ENCODE peak calls at places on chromosomes 2 and 18, in five cellular contexts. B is kidney epithelial cell, A is brain microvascular endothelial cell, V is cardiac fibroblast, O is GM23248. G is an unnamed sample.

GRCh38 chr2:27016801-27017325 is 15.9 kb upstream of the TMEM214 start:
- DNase-seq in O (peak), B (no peak), V (peak), A (peak), G (no peak)

GRCh38 chr2:48209214-48209885 is 303.1 kb upstream of the FBXO11 start:
- DNase-seq in O (peak), B (no peak), V (peak), A (peak), G (no peak)

GRCh38 chr2:85583667-85584353 is 421 bp upstream of the VAMP5 start:
- DNase-seq in V (no peak), B (no peak), A (no peak), O (peak), G (no peak)

GRCh38 chr2:2709091-2709770 is 378.2 kb upstream of the MYT1L start:
- DNase-seq in O (no peak), B (no peak), V (no peak), A (no peak), G (no peak)

GRCh38 chr2:74188018-74188601 is 9.4 kb upstream of the MOB1A start:
- DNase-seq in B (no peak), A (no peak), O (peak), V (peak), G (no peak)

GRCh38 chr2:197008229-197008628 is 81.7 kb upstream of the PGAP1 start:
- DNase-seq in A (peak), B (peak), V (peak), O (peak), G (no peak)

GRCh38 chr2:14533106-14533757 is 99.3 kb upstream of the LRATD1 start:
- DNase-seq in O (no peak), A (no peak), V (no peak), B (no peak), G (no peak)

GRCh38 chr2:126751477-126751876 is 95.5 kb downstream of the GYPC start:
- DNase-seq in B (no peak), O (no peak), A (no peak), V (no peak), G (no peak)

GRCh38 chr2:180443896-180444295 is 436.8 kb upstream of the CWC22 start:
- DNase-seq in O (peak), V (peak), A (no peak), B (no peak), G (no peak)

GRCh38 chr2:29108225-29108624 is 7.0 kb upstream of the CLIP4 start:
- DNase-seq in B (no peak), A (peak), V (peak), O (peak), G (no peak)

GRCh38 chr18:37612941-37613340 is 47.3 kb upstream of the CELF4 start:
- DNase-seq in V (no peak), B (no peak), O (no peak), A (no peak), G (no peak)

GRCh38 chr18:25351280-25351772 is 640 bp downstream of the ZNF521 start:
- DNase-seq in O (peak), B (no peak), V (no peak), A (no peak), G (no peak)

GRCh38 chr2:228263156-228263555 is 81.7 kb upstream of the SPHKAP start:
- DNase-seq in B (no peak), A (no peak), O (no peak), V (no peak), G (no peak)

GRCh38 chr2:81234711-81235110 is 930.2 kb upstream of the LRRTM1 start:
- DNase-seq in B (no peak), O (no peak), V (no peak), A (no peak), G (no peak)

GRCh38 chr2:670637-671036 is 6.6 kb downstream of the TMEM18 start:
- DNase-seq in A (no peak), B (no peak), V (no peak), O (no peak), G (no peak)

GRCh38 chr2:128314026-128314347 is 4.7 kb downstream of the HS6ST1 start:
- DNase-seq in V (no peak), B (no peak), O (no peak), A (no peak), G (no peak)

GRCh38 chr2:125679903-125680302 is 976.1 kb upstream of the GYPC start:
- DNase-seq in A (no peak), O (no peak), B (no peak), V (no peak), G (no peak)

GRCh38 chr18:74529378-74529777 is 4.9 kb upstream of the CNDP1 start:
- DNase-seq in V (no peak), A (no peak), O (no peak), B (no peak), G (no peak)

GRCh38 chr18:37668971-37669747 is 103.6 kb upstream of the CELF4 start:
- DNase-seq in O (no peak), B (no peak), A (no peak), V (no peak), G (no peak)

GRCh38 chr2:38935568-38936172 is 46.0 kb downstream of the ARHGEF33 start:
- DNase-seq in B (no peak), V (peak), A (peak), O (peak), G (no peak)

GRCh38 chr2:146931109-146931508 is 913.7 kb upstream of the ACVR2A start:
- DNase-seq in V (no peak), B (no peak), O (no peak), A (no peak), G (no peak)

GRCh38 chr2:38163006-38163405 is 87.1 kb upstream of the CYP1B1 start:
- DNase-seq in A (no peak), B (no peak), O (no peak), V (no peak), G (no peak)

GRCh38 chr2:20989404-20989803 is 54.5 kb downstream of the APOB start:
- DNase-seq in O (no peak), A (no peak), V (no peak), B (no peak), G (no peak)

GRCh38 chr2:203809084-203809521 is 58.5 kb upstream of the CTLA4 start:
- DNase-seq in A (peak), B (no peak), V (peak), O (peak), G (no peak)

GRCh38 chr2:97995026-97995733 is 568 bp downstream of the TMEM131 start:
- DNase-seq in V (peak), B (no peak), O (peak), A (no peak), G (peak)

GRCh38 chr2:159615936-159616733 is at the start of gene BAZ2B:
- DNase-seq in V (peak), O (peak), B (peak), A (peak), G (peak)

GRCh38 chr2:206212673-206213513 is 53.2 kb downstream of the EEF1B2 start:
- DNase-seq in V (peak), O (peak), A (peak), B (no peak), G (no peak)

GRCh38 chr18:4035521-4035920 is 419.6 kb downstream of the DLGAP1 start:
- DNase-seq in V (no peak), B (no peak), A (no peak), O (no peak), G (no peak)

GRCh38 chr2:25912851-25913695 is 34.8 kb upstream of the ASXL2 start:
- DNase-seq in A (no peak), B (no peak), O (peak), V (peak), G (no peak)

GRCh38 chr2:132374961-132375360 is 41.6 kb upstream of the GPR39 start:
- DNase-seq in B (no peak), A (no peak), O (peak), V (peak), G (no peak)

GRCh38 chr18:53991202-53991601 is 233.3 kb downstream of the MBD2 start:
- DNase-seq in B (peak), A (peak), O (peak), V (peak), G (no peak)

GRCh38 chr2:73272270-73272669 is 12.0 kb downstream of the FBXO41 start:
- DNase-seq in A (no peak), O (no peak), V (no peak), B (no peak), G (no peak)

GRCh38 chr18:9673296-9674251 is 34.5 kb upstream of the RAB31 start:
- DNase-seq in B (peak), V (peak), A (peak), O (peak), G (no peak)

GRCh38 chr2:164954954-164955701 is at the start of gene SLC38A11:
- DNase-seq in A (peak), V (peak), B (no peak), O (peak), G (peak)
- H3K4me3 ChIP-seq in A (peak), V (peak), B (peak), O (peak), G (no peak)

GRCh38 chr2:104866122-104866864 is 12.4 kb downstream of the POU3F3 start:
- DNase-seq in A (no peak), V (no peak), O (no peak), B (no peak), G (no peak)

GRCh38 chr2:104868081-104868806 is 14.3 kb downstream of the POU3F3 start:
- DNase-seq in A (no peak), V (no peak), O (no peak), B (no peak), G (no peak)

GRCh38 chr2:104866883-104867350 is 13.0 kb downstream of the POU3F3 start:
- DNase-seq in V (no peak), A (no peak), O (no peak), B (no peak), G (no peak)

GRCh38 chr2:104864751-104865470 is 11.0 kb downstream of the POU3F3 start:
- DNase-seq in V (no peak), A (no peak), O (no peak), B (no peak), G (no peak)

GRCh38 chr2:104867351-104868080 is 13.6 kb downstream of the POU3F3 start:
- DNase-seq in B (no peak), V (no peak), A (no peak), O (no peak), G (peak)
- H3K4me3 ChIP-seq in B (peak), V (no peak), A (no peak), O (no peak), G (no peak)

DNA sequence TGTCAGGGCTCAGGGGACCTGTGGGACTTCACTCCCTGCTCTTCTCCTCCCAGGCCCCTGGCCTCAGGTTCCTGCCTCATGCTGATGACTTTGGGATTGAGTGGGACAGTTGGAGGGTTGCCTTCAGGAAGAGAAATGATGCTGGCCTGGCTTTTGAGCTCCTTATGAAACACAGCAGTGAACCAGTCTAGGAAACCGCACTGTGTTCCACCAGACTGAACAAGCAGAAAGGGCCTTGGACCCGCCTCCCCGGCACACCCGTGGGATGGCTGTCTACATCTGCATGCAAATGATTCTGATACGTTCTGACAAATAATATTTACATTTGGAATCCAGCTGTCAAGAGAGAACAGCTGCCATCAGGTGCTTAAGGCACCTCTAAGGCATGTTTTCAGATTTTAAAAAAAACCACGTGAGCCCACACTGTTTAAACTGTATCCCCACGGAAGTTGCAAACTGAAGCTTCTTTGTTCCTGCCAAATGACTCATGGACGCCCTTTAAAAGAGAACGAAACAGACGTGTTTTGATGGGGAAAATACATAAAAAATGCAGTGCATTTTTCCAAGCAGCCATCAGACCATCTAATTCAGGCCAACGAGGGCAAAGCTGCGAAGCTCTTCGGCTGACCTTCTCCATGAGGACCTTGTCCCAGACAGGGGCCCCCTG is 27.6 kb upstream of the ASAP2 start:
- DNase-seq in B (peak), V (peak), A (peak), O (peak), G (peak)
- H3K4me3 ChIP-seq in B (no peak), V (no peak), A (no peak), O (peak), G (no peak)

GRCh38 chr2:61995515-61995914 is 90.0 kb downstream of the COMMD1 start:
- DNase-seq in B (no peak), V (no peak), O (no peak), A (no peak), G (no peak)
- H3K4me3 ChIP-seq in B (no peak), V (no peak), O (no peak), A (no peak), G (no peak)

GRCh38 chr2:95270541-95271081 is 3.6 kb upstream of the PROM2 start:
- DNase-seq in B (no peak), V (no peak), O (no peak), A (no peak), G (peak)
- H3K4me3 ChIP-seq in B (no peak), V (no peak), O (no peak), A (no peak), G (no peak)

G was measured in left lung.